ENCODE peak calls at places on chromosomes 2 and 18, in nine cellular contexts. One of them, this sample, is unnamed.

GRCh38 chr2:127640082-127641072 is 5.6 kb upstream of the GPR17 start:
- DNase-seq in Right ventricle myocardium superior: no peak
- DNase-seq in stimulated activated CD4-positive, alpha-beta T cell treated with anti-CD3 and anti-CD28 coated beads, Interleukin-1b, Interleukin-23, amount 100 ng/mL, for 1 hour: no peak
- DNase-seq in GDM1: no peak
- DNase-seq in HTR-8/SVneo: no peak
- DNase-seq in fibroblast of the conjunctiva: no peak
- DNase-seq in effector CD4-positive, alpha-beta T cell: peak; percentile 19
- DNase-seq in left ventricle myocardium superior: peak; percentile 38
- DNase-seq in AG10803: no peak
- DNase-seq in this sample: no peak

GRCh38 chr2:21055879-21056790 is 12.3 kb upstream of the APOB start:
- DNase-seq in effector CD4-positive, alpha-beta T cell: no peak
- DNase-seq in HTR-8/SVneo: no peak
- DNase-seq in stimulated activated CD4-positive, alpha-beta T cell treated with anti-CD3 and anti-CD28 coated beads, Interleukin-1b, Interleukin-23, amount 100 ng/mL, for 1 hour: no peak
- DNase-seq in left ventricle myocardium superior: no peak
- DNase-seq in AG10803: no peak
- DNase-seq in Right ventricle myocardium superior: no peak
- DNase-seq in GDM1: no peak
- DNase-seq in fibroblast of the conjunctiva: no peak
- DNase-seq in this sample: no peak

GRCh38 chr2:121018136-121019057 is 266.6 kb downstream of the TFCP2L1 start:
- DNase-seq in AG10803: no peak
- DNase-seq in GDM1: no peak
- DNase-seq in Right ventricle myocardium superior: peak; percentile 53
- DNase-seq in HTR-8/SVneo: no peak
- DNase-seq in left ventricle myocardium superior: peak; percentile 50
- DNase-seq in fibroblast of the conjunctiva: no peak
- DNase-seq in effector CD4-positive, alpha-beta T cell: no peak
- DNase-seq in stimulated activated CD4-positive, alpha-beta T cell treated with anti-CD3 and anti-CD28 coated beads, Interleukin-1b, Interleukin-23, amount 100 ng/mL, for 1 hour: no peak
- DNase-seq in this sample: no peak

GRCh38 chr2:70977605-70978205 is 725 bp upstream of the ANKRD53 start:
- DNase-seq in fibroblast of the conjunctiva: peak; percentile 79
- DNase-seq in stimulated activated CD4-positive, alpha-beta T cell treated with anti-CD3 and anti-CD28 coated beads, Interleukin-1b, Interleukin-23, amount 100 ng/mL, for 1 hour: no peak
- DNase-seq in AG10803: peak; percentile 87
- DNase-seq in effector CD4-positive, alpha-beta T cell: no peak
- DNase-seq in HTR-8/SVneo: no peak
- DNase-seq in Right ventricle myocardium superior: no peak
- DNase-seq in left ventricle myocardium superior: no peak
- DNase-seq in GDM1: no peak
- DNase-seq in this sample: peak; percentile 93

GRCh38 chr2:2740238-2740775 is 409.2 kb upstream of the MYT1L start:
- DNase-seq in Right ventricle myocardium superior: no peak
- DNase-seq in HTR-8/SVneo: no peak
- DNase-seq in left ventricle myocardium superior: no peak
- DNase-seq in fibroblast of the conjunctiva: no peak
- DNase-seq in AG10803: no peak
- DNase-seq in GDM1: no peak
- DNase-seq in stimulated activated CD4-positive, alpha-beta T cell treated with anti-CD3 and anti-CD28 coated beads, Interleukin-1b, Interleukin-23, amount 100 ng/mL, for 1 hour: no peak
- DNase-seq in effector CD4-positive, alpha-beta T cell: no peak
- DNase-seq in this sample: no peak

GRCh38 chr2:24972315-24972958 is 682 bp upstream of the DNAJC27 start:
- DNase-seq in left ventricle myocardium superior: peak; percentile 46
- DNase-seq in stimulated activated CD4-positive, alpha-beta T cell treated with anti-CD3 and anti-CD28 coated beads, Interleukin-1b, Interleukin-23, amount 100 ng/mL, for 1 hour: no peak
- DNase-seq in AG10803: peak; percentile 24
- DNase-seq in HTR-8/SVneo: peak; percentile 30
- DNase-seq in effector CD4-positive, alpha-beta T cell: peak; percentile 24
- DNase-seq in Right ventricle myocardium superior: peak; percentile 48
- DNase-seq in fibroblast of the conjunctiva: no peak
- DNase-seq in GDM1: no peak
- DNase-seq in this sample: peak; percentile 36

GRCh38 chr2:207408086-207408794 is 121.5 kb upstream of the CREB1 start:
- DNase-seq in HTR-8/SVneo: no peak
- DNase-seq in fibroblast of the conjunctiva: no peak
- DNase-seq in left ventricle myocardium superior: no peak
- DNase-seq in effector CD4-positive, alpha-beta T cell: no peak
- DNase-seq in AG10803: peak; percentile 49
- DNase-seq in Right ventricle myocardium superior: no peak
- DNase-seq in GDM1: no peak
- DNase-seq in stimulated activated CD4-positive, alpha-beta T cell treated with anti-CD3 and anti-CD28 coated beads, Interleukin-1b, Interleukin-23, amount 100 ng/mL, for 1 hour: no peak
- DNase-seq in this sample: peak; percentile 74

GRCh38 chr2:234212534-234212933 is 162.0 kb downstream of the SPP2 start:
- DNase-seq in GDM1: no peak
- DNase-seq in left ventricle myocardium superior: peak; percentile 28
- DNase-seq in fibroblast of the conjunctiva: no peak
- DNase-seq in HTR-8/SVneo: no peak
- DNase-seq in AG10803: no peak
- DNase-seq in stimulated activated CD4-positive, alpha-beta T cell treated with anti-CD3 and anti-CD28 coated beads, Interleukin-1b, Interleukin-23, amount 100 ng/mL, for 1 hour: no peak
- DNase-seq in effector CD4-positive, alpha-beta T cell: no peak
- DNase-seq in Right ventricle myocardium superior: no peak
- DNase-seq in this sample: no peak

GRCh38 chr2:175626796-175627195 is 375.3 kb downstream of the LNPK start:
- DNase-seq in HTR-8/SVneo: no peak
- DNase-seq in left ventricle myocardium superior: no peak
- DNase-seq in fibroblast of the conjunctiva: no peak
- DNase-seq in GDM1: no peak
- DNase-seq in stimulated activated CD4-positive, alpha-beta T cell treated with anti-CD3 and anti-CD28 coated beads, Interleukin-1b, Interleukin-23, amount 100 ng/mL, for 1 hour: no peak
- DNase-seq in Right ventricle myocardium superior: no peak
- DNase-seq in AG10803: no peak
- DNase-seq in effector CD4-positive, alpha-beta T cell: no peak
- DNase-seq in this sample: no peak

GRCh38 chr2:235728401-235729181 is 234.7 kb downstream of the AGAP1 start:
- DNase-seq in Right ventricle myocardium superior: peak; percentile 88
- DNase-seq in GDM1: no peak
- DNase-seq in HTR-8/SVneo: no peak
- DNase-seq in AG10803: no peak
- DNase-seq in fibroblast of the conjunctiva: no peak
- DNase-seq in stimulated activated CD4-positive, alpha-beta T cell treated with anti-CD3 and anti-CD28 coated beads, Interleukin-1b, Interleukin-23, amount 100 ng/mL, for 1 hour: no peak
- DNase-seq in effector CD4-positive, alpha-beta T cell: no peak
- DNase-seq in left ventricle myocardium superior: peak; percentile 88
- DNase-seq in this sample: no peak

GRCh38 chr2:197205590-197206215 is 104.9 kb downstream of the ANKRD44 start:
- DNase-seq in fibroblast of the conjunctiva: no peak
- DNase-seq in AG10803: no peak
- DNase-seq in left ventricle myocardium superior: no peak
- DNase-seq in GDM1: no peak
- DNase-seq in HTR-8/SVneo: no peak
- DNase-seq in effector CD4-positive, alpha-beta T cell: peak; percentile 66
- DNase-seq in Right ventricle myocardium superior: no peak
- DNase-seq in stimulated activated CD4-positive, alpha-beta T cell treated with anti-CD3 and anti-CD28 coated beads, Interleukin-1b, Interleukin-23, amount 100 ng/mL, for 1 hour: no peak
- DNase-seq in this sample: no peak

GRCh38 chr2:103959174-103960125 is 894.5 kb upstream of the POU3F3 start:
- DNase-seq in GDM1: no peak
- DNase-seq in Right ventricle myocardium superior: no peak
- DNase-seq in stimulated activated CD4-positive, alpha-beta T cell treated with anti-CD3 and anti-CD28 coated beads, Interleukin-1b, Interleukin-23, amount 100 ng/mL, for 1 hour: no peak
- DNase-seq in effector CD4-positive, alpha-beta T cell: no peak
- DNase-seq in AG10803: peak; percentile 2
- DNase-seq in fibroblast of the conjunctiva: peak; percentile 12
- DNase-seq in HTR-8/SVneo: no peak
- DNase-seq in left ventricle myocardium superior: no peak
- DNase-seq in this sample: no peak

GRCh38 chr2:168166902-168167510 is 80.4 kb downstream of the STK39 start:
- DNase-seq in AG10803: peak; percentile 27
- DNase-seq in Right ventricle myocardium superior: no peak
- DNase-seq in fibroblast of the conjunctiva: no peak
- DNase-seq in GDM1: no peak
- DNase-seq in HTR-8/SVneo: no peak
- DNase-seq in effector CD4-positive, alpha-beta T cell: no peak
- DNase-seq in left ventricle myocardium superior: no peak
- DNase-seq in stimulated activated CD4-positive, alpha-beta T cell treated with anti-CD3 and anti-CD28 coated beads, Interleukin-1b, Interleukin-23, amount 100 ng/mL, for 1 hour: no peak
- DNase-seq in this sample: peak; percentile 37

GRCh38 chr18:11859903-11860407 is 8.7 kb downstream of the CHMP1B start:
- DNase-seq in fibroblast of the conjunctiva: no peak
- DNase-seq in effector CD4-positive, alpha-beta T cell: no peak
- DNase-seq in AG10803: peak; percentile 48
- DNase-seq in Right ventricle myocardium superior: no peak
- DNase-seq in stimulated activated CD4-positive, alpha-beta T cell treated with anti-CD3 and anti-CD28 coated beads, Interleukin-1b, Interleukin-23, amount 100 ng/mL, for 1 hour: no peak
- DNase-seq in left ventricle myocardium superior: no peak
- DNase-seq in GDM1: no peak
- DNase-seq in HTR-8/SVneo: peak; percentile 71
- DNase-seq in this sample: peak; percentile 75

GRCh38 chr2:239118264-239118663 is 270.4 kb downstream of the TWIST2 start:
- DNase-seq in GDM1: no peak
- DNase-seq in HTR-8/SVneo: no peak
- DNase-seq in fibroblast of the conjunctiva: no peak
- DNase-seq in stimulated activated CD4-positive, alpha-beta T cell treated with anti-CD3 and anti-CD28 coated beads, Interleukin-1b, Interleukin-23, amount 100 ng/mL, for 1 hour: no peak
- DNase-seq in effector CD4-positive, alpha-beta T cell: no peak
- DNase-seq in Right ventricle myocardium superior: no peak
- DNase-seq in AG10803: no peak
- DNase-seq in left ventricle myocardium superior: no peak
- DNase-seq in this sample: no peak

GRCh38 chr2:41967426-41968181 is 80.2 kb upstream of the PKDCC start:
- DNase-seq in left ventricle myocardium superior: peak; percentile 52
- DNase-seq in effector CD4-positive, alpha-beta T cell: no peak
- DNase-seq in GDM1: no peak
- DNase-seq in fibroblast of the conjunctiva: no peak
- DNase-seq in AG10803: peak; percentile 57
- DNase-seq in stimulated activated CD4-positive, alpha-beta T cell treated with anti-CD3 and anti-CD28 coated beads, Interleukin-1b, Interleukin-23, amount 100 ng/mL, for 1 hour: no peak
- DNase-seq in Right ventricle myocardium superior: peak; percentile 66
- DNase-seq in HTR-8/SVneo: no peak
- DNase-seq in this sample: peak; percentile 62

GRCh38 chr2:109497447-109497846 is 116.3 kb downstream of the SEPTIN10 start:
- DNase-seq in left ventricle myocardium superior: no peak
- DNase-seq in GDM1: no peak
- DNase-seq in AG10803: peak; percentile 84
- DNase-seq in HTR-8/SVneo: peak; percentile 84
- DNase-seq in Right ventricle myocardium superior: no peak
- DNase-seq in effector CD4-positive, alpha-beta T cell: no peak
- DNase-seq in stimulated activated CD4-positive, alpha-beta T cell treated with anti-CD3 and anti-CD28 coated beads, Interleukin-1b, Interleukin-23, amount 100 ng/mL, for 1 hour: no peak
- DNase-seq in fibroblast of the conjunctiva: no peak
- DNase-seq in this sample: no peak

GRCh38 chr2:222791946-222792649 is 68.7 kb upstream of the ACSL3 start:
- DNase-seq in left ventricle myocardium superior: peak; percentile 72
- DNase-seq in Right ventricle myocardium superior: peak; percentile 80
- DNase-seq in fibroblast of the conjunctiva: no peak
- DNase-seq in stimulated activated CD4-positive, alpha-beta T cell treated with anti-CD3 and anti-CD28 coated beads, Interleukin-1b, Interleukin-23, amount 100 ng/mL, for 1 hour: no peak
- DNase-seq in AG10803: peak; percentile 26
- DNase-seq in HTR-8/SVneo: no peak
- DNase-seq in GDM1: peak; percentile 17
- DNase-seq in effector CD4-positive, alpha-beta T cell: no peak
- DNase-seq in this sample: peak; percentile 57

GRCh38 chr2:30472326-30472725 is 25.3 kb downstream of the LCLAT1 start:
- DNase-seq in HTR-8/SVneo: no peak
- DNase-seq in effector CD4-positive, alpha-beta T cell: no peak
- DNase-seq in fibroblast of the conjunctiva: peak; percentile 22
- DNase-seq in GDM1: no peak
- DNase-seq in left ventricle myocardium superior: no peak
- DNase-seq in stimulated activated CD4-positive, alpha-beta T cell treated with anti-CD3 and anti-CD28 coated beads, Interleukin-1b, Interleukin-23, amount 100 ng/mL, for 1 hour: no peak
- DNase-seq in Right ventricle myocardium superior: no peak
- DNase-seq in AG10803: peak; percentile 50
- DNase-seq in this sample: peak; percentile 41

GRCh38 chr18:54229660-54230059 is 5.2 kb upstream of the MBD2 start:
- DNase-seq in effector CD4-positive, alpha-beta T cell: no peak
- DNase-seq in left ventricle myocardium superior: no peak
- DNase-seq in stimulated activated CD4-positive, alpha-beta T cell treated with anti-CD3 and anti-CD28 coated beads, Interleukin-1b, Interleukin-23, amount 100 ng/mL, for 1 hour: no peak
- DNase-seq in fibroblast of the conjunctiva: no peak
- DNase-seq in AG10803: no peak
- DNase-seq in GDM1: no peak
- DNase-seq in Right ventricle myocardium superior: no peak
- DNase-seq in HTR-8/SVneo: no peak
- DNase-seq in this sample: no peak

GRCh38 chr2:150517951-150518680 is 30.6 kb upstream of the RND3 start:
- DNase-seq in Right ventricle myocardium superior: no peak
- DNase-seq in fibroblast of the conjunctiva: peak; percentile 81
- DNase-seq in stimulated activated CD4-positive, alpha-beta T cell treated with anti-CD3 and anti-CD28 coated beads, Interleukin-1b, Interleukin-23, amount 100 ng/mL, for 1 hour: no peak
- DNase-seq in HTR-8/SVneo: no peak
- DNase-seq in AG10803: peak; percentile 81
- DNase-seq in effector CD4-positive, alpha-beta T cell: no peak
- DNase-seq in left ventricle myocardium superior: no peak
- DNase-seq in GDM1: no peak
- DNase-seq in this sample: peak; percentile 67

GRCh38 chr2:214731008-214731407 is 78.5 kb downstream of the BARD1 start:
- DNase-seq in left ventricle myocardium superior: peak; percentile 39
- DNase-seq in GDM1: no peak
- DNase-seq in effector CD4-positive, alpha-beta T cell: no peak
- DNase-seq in fibroblast of the conjunctiva: no peak
- DNase-seq in stimulated activated CD4-positive, alpha-beta T cell treated with anti-CD3 and anti-CD28 coated beads, Interleukin-1b, Interleukin-23, amount 100 ng/mL, for 1 hour: no peak
- DNase-seq in HTR-8/SVneo: no peak
- DNase-seq in AG10803: no peak
- DNase-seq in Right ventricle myocardium superior: no peak
- DNase-seq in this sample: no peak

GRCh38 chr2:20577495-20578235 is 73.2 kb downstream of the HS1BP3 start:
- DNase-seq in effector CD4-positive, alpha-beta T cell: no peak
- DNase-seq in AG10803: peak; percentile 51
- DNase-seq in left ventricle myocardium superior: no peak
- DNase-seq in HTR-8/SVneo: peak; percentile 77
- DNase-seq in stimulated activated CD4-positive, alpha-beta T cell treated with anti-CD3 and anti-CD28 coated beads, Interleukin-1b, Interleukin-23, amount 100 ng/mL, for 1 hour: no peak
- DNase-seq in Right ventricle myocardium superior: no peak
- DNase-seq in GDM1: no peak
- DNase-seq in fibroblast of the conjunctiva: no peak
- DNase-seq in this sample: peak; percentile 56

GRCh38 chr2:38125830-38126229 is 49.9 kb upstream of the CYP1B1 start:
- DNase-seq in effector CD4-positive, alpha-beta T cell: no peak
- DNase-seq in stimulated activated CD4-positive, alpha-beta T cell treated with anti-CD3 and anti-CD28 coated beads, Interleukin-1b, Interleukin-23, amount 100 ng/mL, for 1 hour: no peak
- DNase-seq in AG10803: peak; percentile 43
- DNase-seq in HTR-8/SVneo: no peak
- DNase-seq in Right ventricle myocardium superior: no peak
- DNase-seq in fibroblast of the conjunctiva: no peak
- DNase-seq in GDM1: no peak
- DNase-seq in left ventricle myocardium superior: no peak
- DNase-seq in this sample: no peak

GRCh38 chr2:159157361-159158045 is 129.0 kb downstream of the WDSUB1 start:
- DNase-seq in GDM1: peak; percentile 51
- DNase-seq in AG10803: no peak
- DNase-seq in HTR-8/SVneo: no peak
- DNase-seq in fibroblast of the conjunctiva: no peak
- DNase-seq in left ventricle myocardium superior: no peak
- DNase-seq in stimulated activated CD4-positive, alpha-beta T cell treated with anti-CD3 and anti-CD28 coated beads, Interleukin-1b, Interleukin-23, amount 100 ng/mL, for 1 hour: no peak
- DNase-seq in Right ventricle myocardium superior: no peak
- DNase-seq in effector CD4-positive, alpha-beta T cell: no peak
- DNase-seq in this sample: no peak

GRCh38 chr18:42365550-42365949 is 410.5 kb downstream of the PIK3C3 start:
- DNase-seq in AG10803: no peak
- DNase-seq in GDM1: no peak
- DNase-seq in left ventricle myocardium superior: no peak
- DNase-seq in effector CD4-positive, alpha-beta T cell: no peak
- DNase-seq in Right ventricle myocardium superior: no peak
- DNase-seq in fibroblast of the conjunctiva: no peak
- DNase-seq in stimulated activated CD4-positive, alpha-beta T cell treated with anti-CD3 and anti-CD28 coated beads, Interleukin-1b, Interleukin-23, amount 100 ng/mL, for 1 hour: no peak
- DNase-seq in HTR-8/SVneo: no peak
- DNase-seq in this sample: no peak

GRCh38 chr18:31245820-31246219 is 72.1 kb upstream of the DSG1 start:
- DNase-seq in Right ventricle myocardium superior: no peak
- DNase-seq in HTR-8/SVneo: no peak
- DNase-seq in effector CD4-positive, alpha-beta T cell: no peak
- DNase-seq in GDM1: no peak
- DNase-seq in fibroblast of the conjunctiva: no peak
- DNase-seq in left ventricle myocardium superior: no peak
- DNase-seq in stimulated activated CD4-positive, alpha-beta T cell treated with anti-CD3 and anti-CD28 coated beads, Interleukin-1b, Interleukin-23, amount 100 ng/mL, for 1 hour: no peak
- DNase-seq in AG10803: no peak
- DNase-seq in this sample: no peak